ENCODE peak calls at places on chromosomes 3 and 15, in eight cellular contexts. N is left lung, C is right lobe of liver, H is PC-9, Y is AG10803, V is foreskin fibroblast, D is GM12865, J is IMR-90. O is an unnamed sample.

GRCh38 chr15:41001524-41001923 is 48.3 kb downstream of the CHAC1 start:
- DNase-seq in Y (no peak), N (no peak), H (no peak), V (no peak), C (peak; percentile 67), D (no peak), J (no peak), O (no peak)

GRCh38 chr15:60704717-60705116 is 225.8 kb upstream of the ICE2 start:
- DNase-seq in H (no peak), C (no peak), D (no peak), N (no peak), J (no peak), Y (no peak), V (no peak), O (no peak)

GRCh38 chr15:41695750-41696436 is 35.7 kb downstream of the MGA start:
- DNase-seq in H (no peak), J (peak; percentile 73), D (peak; percentile 79), C (no peak), N (no peak), V (peak; percentile 14), Y (no peak), O (no peak)

GRCh38 chr3:174874258-174874657 is 15.1 kb downstream of the NAALADL2 start:
- DNase-seq in Y (no peak), V (no peak), D (no peak), N (no peak), C (no peak), H (no peak), J (no peak), O (no peak)

GRCh38 chr3:16480861-16481569 is 32.5 kb downstream of the RFTN1 start:
- DNase-seq in H (no peak), Y (peak; percentile 75), V (no peak), N (no peak), D (peak; percentile 47), J (peak; percentile 70), C (no peak), O (no peak)

GRCh38 chr15:44319385-44319784 is 30.9 kb downstream of the GOLM2 start:
- DNase-seq in V (no peak), Y (no peak), H (no peak), C (no peak), J (no peak), N (no peak), D (peak; percentile 83), O (no peak)

GRCh38 chr15:40063563-40064011 is 24.6 kb upstream of the SRP14 start:
- DNase-seq in Y (peak; percentile 76), H (peak; percentile 51), N (no peak), C (no peak), J (peak; percentile 50), V (peak; percentile 63), D (no peak), O (no peak)

GRCh38 chr3:191324936-191325335 is 4.3 kb upstream of the CCDC50 start:
- DNase-seq in H (no peak), J (peak; percentile 73), C (no peak), V (no peak), D (no peak), N (no peak), Y (no peak), O (no peak)

GRCh38 chr3:159859836-159860235 is 128.8 kb upstream of the IL12A start:
- DNase-seq in D (no peak), J (no peak), V (no peak), C (no peak), H (no peak), Y (no peak), N (no peak), O (no peak)

GRCh38 chr15:95948371-95948770 is 382.1 kb upstream of the NR2F2 start:
- DNase-seq in D (no peak), V (no peak), C (no peak), J (no peak), N (no peak), H (no peak), Y (no peak), O (no peak)

GRCh38 chr3:126259411-126260391 is 79.3 kb upstream of the ALDH1L1 start:
- DNase-seq in V (no peak), D (peak; percentile 12), J (peak; percentile 10), Y (no peak), H (peak; percentile 31), N (no peak), C (peak; percentile 73), O (no peak)

GRCh38 chr3:62712776-62713175 is 162.4 kb downstream of the CADPS start:
- DNase-seq in C (no peak), J (no peak), Y (peak; percentile 16), N (no peak), D (no peak), V (no peak), H (no peak), O (no peak)

GRCh38 chr3:191005790-191006189 is 143.3 kb upstream of the GMNC start:
- DNase-seq in C (no peak), J (no peak), D (peak; percentile 64), H (no peak), V (no peak), Y (no peak), N (no peak), O (no peak)

GRCh38 chr3:136949708-136950107 is 8.1 kb upstream of the IL20RB start:
- DNase-seq in Y (peak; percentile 39), J (no peak), D (no peak), H (no peak), N (no peak), V (peak; percentile 10), C (no peak), O (no peak)

GRCh38 chr15:78225783-78226541 is 8.4 kb downstream of the ACSBG1 start:
- DNase-seq in D (peak; percentile 67), N (no peak), H (no peak), V (peak; percentile 20), C (no peak), Y (no peak), J (no peak), O (no peak)

GRCh38 chr3:3105815-3106214 is 4.4 kb downstream of the IL5RA start:
- DNase-seq in C (no peak), J (no peak), N (no peak), D (no peak), V (no peak), Y (no peak), H (no peak), O (no peak)
- TF ChIP-seq CTCF in C (no peak), J (no peak), N (no peak), D (no peak), V (no peak), Y (no peak), H (no peak), O (no peak)

DNA sequence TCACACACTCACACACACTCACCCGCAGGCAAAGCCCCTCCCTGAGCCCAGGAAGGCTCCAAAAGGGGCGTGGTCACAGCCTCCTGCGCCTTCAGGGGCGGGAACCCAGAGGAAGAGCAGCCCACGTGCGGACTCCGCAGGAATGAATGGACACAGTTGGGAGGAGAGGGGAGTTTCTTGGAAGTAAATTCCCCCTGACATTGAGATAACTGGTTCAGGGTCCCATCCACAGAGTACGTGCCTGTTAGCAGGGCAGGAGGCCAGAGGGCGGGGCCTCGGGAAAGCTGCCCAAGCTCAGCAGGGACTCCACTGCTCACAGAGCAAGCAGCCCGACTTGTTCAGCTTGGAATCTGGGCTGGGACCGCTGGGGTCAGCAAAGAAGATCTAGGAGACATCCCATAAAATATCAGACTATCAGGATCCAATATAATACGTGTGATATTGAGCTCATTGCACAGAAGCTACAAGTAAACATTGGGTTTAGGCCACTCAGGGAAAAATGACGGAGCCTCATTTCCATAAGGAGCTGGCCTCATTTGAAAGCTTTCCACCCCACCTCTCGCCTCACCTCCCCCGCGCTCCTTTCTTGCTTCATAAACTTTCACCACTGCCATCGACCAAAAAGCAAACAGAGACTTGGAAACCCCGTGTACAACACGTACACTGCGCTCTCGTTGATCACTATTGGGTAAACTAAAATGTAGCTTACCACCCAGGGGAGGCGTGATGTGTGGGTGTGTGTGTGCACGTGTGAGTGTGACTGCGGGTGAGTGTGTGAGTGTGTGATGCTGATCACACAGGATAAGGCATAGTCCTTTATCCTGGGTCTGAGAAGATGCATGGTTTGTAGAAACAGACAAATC is 36.0 kb downstream of the TM2D3 start:
- DNase-seq in Y (peak; percentile 78), D (no peak), C (peak; percentile 84), H (peak; percentile 65), J (peak; percentile 67), V (peak; percentile 82), N (peak; percentile 80), O (peak; percentile 52)
- H3K4me3 ChIP-seq in Y (peak overlapping the region; percentile 33), D (no peak overlapping the region), C (no peak overlapping the region), H (peak overlapping the region; percentile 41), J (no peak overlapping the region), V (no peak overlapping the region), N (peak overlapping the region; percentile 9), O (peak overlapping the region; percentile 16)

GRCh38 chr3:18872466-18872865 is 275.8 kb upstream of the KCNH8 start:
- DNase-seq in D (peak; percentile 4), C (no peak), J (no peak), Y (no peak), H (no peak), V (no peak), N (no peak), O (no peak)
- TF ChIP-seq CTCF in D (peak; percentile 21), C (no peak), J (no peak), Y (no peak), H (no peak), V (no peak), N (no peak), O (no peak)

GRCh38 chr3:12446298-12446697 is 38.0 kb upstream of the TSEN2 start:
- DNase-seq in D (no peak), H (no peak), V (no peak), C (no peak), N (no peak), Y (no peak), J (no peak), O (no peak)

GRCh38 chr3:12445523-12446240 is 38.6 kb upstream of the TSEN2 start:
- DNase-seq in N (no peak), H (no peak), Y (no peak), J (no peak), C (no peak), D (no peak), V (no peak), O (no peak)

GRCh38 chr3:12443781-12444522 is 40.3 kb upstream of the TSEN2 start:
- DNase-seq in Y (no peak), D (no peak), N (no peak), H (no peak), C (no peak), V (no peak), J (no peak), O (no peak)

GRCh38 chr3:12442654-12443501 is 41.4 kb upstream of the TSEN2 start:
- DNase-seq in D (no peak), Y (no peak), V (no peak), C (no peak), J (peak; percentile 33), H (peak; percentile 45), N (no peak), O (no peak)

GRCh38 chr3:12444582-12445468 is 39.5 kb upstream of the TSEN2 start:
- DNase-seq in J (no peak), D (no peak), V (no peak), Y (no peak), H (peak; percentile 92), N (no peak), C (no peak), O (no peak)
- H3K4me3 ChIP-seq in J (no peak overlapping the region), D (no peak overlapping the region), V (no peak overlapping the region), Y (no peak overlapping the region), H (peak overlapping the region; percentile 47), N (no peak overlapping the region), C (no peak overlapping the region), O (no peak overlapping the region)

GRCh38 chr3:50298836-50299637 is at the start of the genes HYAL3 and NAA80:
- DNase-seq in H (peak; percentile 99), V (peak; percentile 99), D (peak; percentile 100), J (peak; percentile 99), N (peak; percentile 100), Y (peak; percentile 99), C (peak; percentile 100), O (peak; percentile 98)
- TF ChIP-seq CTCF in H (no peak), V (peak; percentile 14), D (peak; percentile 27), J (peak; percentile 31), N (peak; percentile 62), Y (peak; percentile 27), C (peak; percentile 32), O (peak; percentile 8)